ENCODE peak calls at places on chromosome 12, in five cellular contexts. F is WTC11, A is neural progenitor cell, J is PC-3, W is stomach. C is an unnamed sample.

GRCh38 chr12:63068857-63069442 is 82.1 kb downstream of the AVPR1A start:
- DNase-seq in F (no peak), A (peak; percentile 53), J (peak; percentile 87), W (no peak), C (peak; percentile 7)

GRCh38 chr12:117986705-117987469 is 18.1 kb upstream of the KSR2 start:
- DNase-seq in F (no peak), A (no peak), J (peak; percentile 94), W (no peak), C (no peak)

GRCh38 chr12:110048242-110049027 is at the start of gene C12orf76:
- DNase-seq in F (peak; percentile 88), A (peak; percentile 90), J (peak; percentile 99), W (peak; percentile 94), C (peak; percentile 92)

GRCh38 chr12:57477710-57478681 is 1.7 kb downstream of the ARHGAP9 start:
- DNase-seq in F (no peak), A (no peak), J (no peak), W (no peak), C (peak; percentile 71)

GRCh38 chr12:21697829-21698630 is 40.4 kb upstream of the LDHB start:
- DNase-seq in F (no peak), A (peak; percentile 34), J (peak; percentile 44), W (no peak), C (no peak)

GRCh38 chr12:49296034-49296835 is 1.3 kb downstream of the PRPH start:
- DNase-seq in F (peak; percentile 84), A (peak; percentile 78), J (peak; percentile 64), W (peak; percentile 57), C (peak; percentile 92)

GRCh38 chr12:102120886-102121285 is 903 bp downstream of the PARPBP start:
- DNase-seq in F (no peak), A (peak; percentile 29), J (peak; percentile 57), W (no peak), C (peak; percentile 9)

GRCh38 chr12:102687523-102687922 is 207.2 kb upstream of the IGF1 start:
- DNase-seq in F (no peak), A (no peak), J (no peak), W (no peak), C (no peak)

GRCh38 chr12:64171715-64172114 is 50.4 kb downstream of the KICS2 start:
- DNase-seq in F (no peak), A (no peak), J (peak; percentile 88), W (no peak), C (no peak)

GRCh38 chr12:125028106-125028505 is 34.7 kb downstream of the BRI3BP start:
- DNase-seq in F (no peak), A (no peak), J (no peak), W (no peak), C (no peak)

GRCh38 chr12:107014050-107014449 is 27.1 kb upstream of the MTERF2 start:
- DNase-seq in F (no peak), A (no peak), J (peak; percentile 92), W (peak; percentile 43), C (no peak)

GRCh38 chr12:31590730-31591307 is at the start of gene DENND5B:
- DNase-seq in F (peak; percentile 67), A (peak; percentile 92), J (peak; percentile 42), W (peak; percentile 73), C (peak; percentile 82)

GRCh38 chr12:72273499-72273837 is 1.3 kb downstream of the TRHDE start:
- DNase-seq in F (peak; percentile 14), A (peak; percentile 15), J (peak; percentile 59), W (no peak), C (no peak)

GRCh38 chr12:53617700-53618099 is 8.5 kb downstream of the ATF7 start:
- DNase-seq in F (no peak), A (no peak), J (no peak), W (no peak), C (no peak)

GRCh38 chr12:124157416-124157815 is 137.5 kb upstream of the RFLNA start:
- DNase-seq in F (no peak), A (no peak), J (no peak), W (no peak), C (no peak)

GRCh38 chr12:25020621-25021243 is 71.8 kb upstream of the BCAT1 start:
- DNase-seq in F (no peak), A (no peak), J (no peak), W (no peak), C (peak; percentile 55)

GRCh38 chr12:63206908-63207307 is 55.9 kb upstream of the AVPR1A start:
- DNase-seq in F (no peak), A (no peak), J (peak; percentile 34), W (no peak), C (no peak)

GRCh38 chr12:22064968-22065367 is 18.9 kb downstream of the CMAS start:
- DNase-seq in F (no peak), A (no peak), J (no peak), W (no peak), C (no peak)

GRCh38 chr12:8899835-8900234 is 14.5 kb upstream of the PHC1 start:
- DNase-seq in F (no peak), A (no peak), J (no peak), W (no peak), C (no peak)

GRCh38 chr12:53696285-53696654 is 20.4 kb upstream of the ATP5MC2 start:
- DNase-seq in F (peak; percentile 74), A (peak; percentile 94), J (peak; percentile 92), W (peak; percentile 86), C (peak; percentile 87)

GRCh38 chr12:50453872-50454271 is 50.9 kb upstream of the DIP2B start:
- DNase-seq in F (no peak), A (no peak), J (peak; percentile 54), W (no peak), C (no peak)

GRCh38 chr12:5155866-5156265 is 112.2 kb downstream of the KCNA5 start:
- DNase-seq in F (no peak), A (no peak), J (no peak), W (no peak), C (no peak)

GRCh38 chr12:67674417-67674816 is 25.9 kb downstream of the DYRK2 start:
- DNase-seq in F (no peak), A (no peak), J (no peak), W (no peak), C (no peak)

GRCh38 chr12:7844131-7844530 is 28.6 kb downstream of the SLC2A14 start:
- DNase-seq in F (no peak), A (no peak), J (no peak), W (no peak), C (no peak)

GRCh38 chr12:104651812-104652211 is 195.1 kb downstream of the CHST11 start:
- DNase-seq in F (no peak), A (no peak), J (no peak), W (no peak), C (no peak)

GRCh38 chr12:104656383-104656782 is 199.6 kb downstream of the CHST11 start:
- DNase-seq in F (no peak), A (peak; percentile 46), J (no peak), W (no peak), C (no peak)

GRCh38 chr12:104652910-104653309 is 196.2 kb downstream of the CHST11 start:
- DNase-seq in F (no peak), A (no peak), J (no peak), W (no peak), C (no peak)

GRCh38 chr12:104655059-104655609 is 198.4 kb downstream of the CHST11 start:
- DNase-seq in F (no peak), A (peak; percentile 24), J (no peak), W (no peak), C (no peak)

DNA sequence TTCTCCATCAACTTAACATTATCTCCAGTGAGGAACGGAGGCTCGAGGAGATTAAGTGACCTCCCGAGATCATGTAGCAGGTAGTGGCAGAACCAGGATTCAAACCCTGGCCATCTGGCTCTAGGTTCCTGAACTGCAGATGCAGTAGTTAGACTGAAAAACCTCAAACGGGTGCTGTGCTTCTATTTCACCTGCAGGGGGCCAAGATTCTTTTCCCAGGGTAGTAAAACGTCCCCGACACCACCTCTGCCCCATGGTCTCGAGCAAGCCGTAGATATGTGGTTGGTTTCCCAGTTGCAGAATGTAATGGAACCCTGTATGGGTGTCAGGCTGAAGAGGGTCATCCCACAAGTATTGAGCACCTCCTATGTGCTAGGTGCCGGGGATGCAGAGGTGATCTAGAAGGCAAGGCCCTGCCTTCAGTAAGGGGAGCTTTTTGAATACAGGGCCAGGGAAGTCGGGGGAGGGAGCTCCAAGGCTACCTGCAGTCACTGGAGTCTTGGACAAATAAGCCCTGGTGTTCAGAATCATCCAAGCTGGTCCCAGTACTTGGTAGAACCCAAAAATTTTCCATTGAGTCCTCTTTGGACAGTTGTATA is 197.1 kb downstream of the CHST11 start:
- DNase-seq in F (peak; percentile 48), A (peak; percentile 45), J (peak; percentile 37), W (no peak), C (peak; percentile 25)
- TF ChIP-seq CTCF in F (peak; percentile 63), A (peak; percentile 60), J (peak; percentile 68), W (no peak), C (peak; percentile 44)

GRCh38 chr12:119988440-119988787 is 622 bp upstream of the BICDL1 start:
- DNase-seq in F (no peak), A (no peak), J (no peak), W (no peak), C (no peak)
- TF ChIP-seq CTCF in F (no peak), A (peak; percentile 36), J (peak; percentile 75), W (no peak), C (no peak)

DNA sequence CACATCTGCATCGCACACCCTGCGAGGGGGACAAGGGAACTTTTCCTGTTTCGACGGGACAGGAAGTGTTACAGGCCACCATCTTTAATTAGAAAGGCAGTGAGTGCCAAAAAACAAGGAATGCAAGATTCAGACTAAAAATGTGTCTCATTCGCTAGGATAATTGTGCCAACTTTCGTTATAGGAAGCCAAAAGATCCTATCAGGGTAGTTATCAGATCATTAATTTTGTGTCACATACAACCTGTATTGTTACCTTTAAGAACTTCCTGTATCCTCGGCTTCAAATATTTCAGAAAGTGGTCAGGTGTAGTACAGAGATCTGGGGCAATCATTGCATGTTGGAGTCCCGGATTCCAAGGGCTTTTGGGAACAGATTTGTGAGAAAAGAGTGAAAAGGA is 19.2 kb upstream of the MGP start:
- DNase-seq in F (no peak), A (no peak), J (no peak), W (no peak), C (no peak)
- TF ChIP-seq CTCF in F (no peak), A (no peak), J (no peak), W (no peak), C (no peak)

DNA sequence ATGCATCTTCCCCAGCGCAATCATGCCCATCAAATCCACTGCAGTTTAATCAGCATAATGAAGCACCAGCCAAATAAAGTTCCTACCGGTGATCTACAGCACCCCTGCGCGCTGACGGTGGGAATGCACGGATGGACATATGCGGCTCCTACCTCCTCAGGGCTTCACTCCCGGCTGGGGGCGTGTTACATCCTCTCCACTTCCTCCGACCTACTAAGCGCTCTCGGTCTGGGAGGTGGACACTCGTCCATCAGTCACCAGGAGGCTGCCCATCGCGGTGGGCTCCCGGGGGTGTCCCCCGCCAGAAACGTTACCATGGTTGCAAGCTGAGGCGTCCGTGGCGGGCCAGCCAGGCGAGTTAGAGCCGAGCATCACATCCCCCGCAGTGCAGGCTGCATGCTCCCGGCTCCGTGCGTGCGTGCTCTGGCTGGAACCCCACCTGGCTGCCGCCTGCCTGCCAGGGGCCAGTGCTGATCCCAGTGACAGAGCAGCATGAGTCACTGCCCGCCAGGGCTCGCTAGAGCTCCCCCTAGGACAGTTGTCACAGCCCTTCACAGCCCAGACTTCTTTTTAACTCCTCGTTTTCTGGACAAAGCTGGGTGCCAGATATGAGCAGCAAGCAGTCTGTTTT is 73.0 kb downstream of the CIT start:
- DNase-seq in F (peak; percentile 87), A (peak; percentile 90), J (peak; percentile 87), W (peak; percentile 57), C (no peak)
- TF ChIP-seq CTCF in F (no peak), A (peak; percentile 72), J (peak; percentile 86), W (no peak), C (peak; percentile 48)

C was measured in GM13977.